ENCODE peak calls at places on chromosome 13, in four cellular contexts. A is dorsolateral prefrontal cortex, Z is astrocyte of the cerebellum, Y is lung. V is an unnamed sample.

GRCh38 chr13:113350938-113351335 is 13.0 kb downstream of the GRTP1 start:
- DNase-seq in A (no peak), Z (no peak), Y (no peak), V (no peak)

GRCh38 chr13:75494491-75494890 is 12.5 kb upstream of the TBC1D4 start:
- DNase-seq in A (no peak), Z (no peak), Y (no peak), V (no peak)

GRCh38 chr13:43432948-43433347 is 353.8 kb downstream of the ENOX1 start:
- DNase-seq in A (no peak), Z (no peak), Y (no peak), V (no peak)

GRCh38 chr13:39862891-39863290 is 207.4 kb downstream of the COG6 start:
- DNase-seq in A (no peak), Z (no peak), Y (no peak), V (no peak)

GRCh38 chr13:40662866-40663265 is 3.6 kb downstream of the FOXO1 start:
- DNase-seq in A (no peak), Z (no peak), Y (no peak), V (no peak)

GRCh38 chr13:99151516-99151915 is 49.1 kb upstream of the UBAC2 start:
- DNase-seq in A (no peak), Z (peak), Y (no peak), V (no peak)

GRCh38 chr13:22828081-22828480 is 352.7 kb upstream of the SGCG start:
- DNase-seq in A (no peak), Z (no peak), Y (no peak), V (no peak)

GRCh38 chr13:73429691-73430090 is 370.9 kb downstream of the KLF5 start:
- DNase-seq in A (no peak), Z (peak), Y (no peak), V (no peak)

DNA sequence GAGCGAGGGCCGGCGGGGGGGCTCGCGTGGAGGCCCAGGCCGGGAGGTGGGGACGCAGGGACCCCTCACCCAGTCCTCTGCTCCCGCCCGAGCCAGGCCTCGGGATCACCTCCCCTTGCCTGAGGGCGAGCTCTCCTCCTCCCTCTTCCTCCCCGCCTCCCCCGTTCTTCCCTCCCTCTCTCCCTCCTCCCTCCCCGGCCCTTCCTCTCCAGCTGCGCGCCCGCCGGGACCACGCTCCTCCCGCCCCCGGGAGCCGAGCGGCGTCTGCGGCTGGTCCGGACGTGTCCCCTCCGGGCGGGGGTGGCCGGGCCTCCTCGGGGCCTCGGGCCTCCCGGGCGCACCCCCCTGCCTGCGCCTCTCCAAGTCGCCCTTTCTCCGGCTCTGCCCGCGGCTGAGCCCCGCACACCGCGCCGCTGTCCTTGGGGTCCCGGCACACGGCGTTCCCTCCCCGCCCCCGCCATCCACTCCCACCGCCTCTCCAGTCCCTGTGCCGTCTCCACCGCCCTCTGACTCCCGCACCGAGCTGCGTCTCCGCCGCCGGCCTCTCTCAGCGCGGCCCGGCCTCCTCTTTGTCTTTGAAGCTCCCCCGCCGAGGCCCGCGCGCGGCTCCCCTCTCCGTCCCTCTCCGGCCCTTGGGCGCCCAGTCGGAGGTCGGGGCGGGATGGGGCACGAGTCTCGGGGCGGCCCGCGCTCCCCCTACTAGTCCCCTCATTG is 5.7 kb downstream of the SOX1 start:
- DNase-seq in A (no peak), Z (no peak), Y (no peak), V (no peak)
- H3K4me3 ChIP-seq in A (peak), Z (peak), Y (no peak), V (no peak)

GRCh38 chr13:76730220-76730619 is 156.0 kb downstream of the KCTD12 start:
- DNase-seq in A (no peak), Z (no peak), Y (no peak), V (no peak)
- TF ChIP-seq CTCF in A (no peak), Z (no peak), Y (no peak), V (no peak)

GRCh38 chr13:76632388-76633044 is 253.7 kb downstream of the KCTD12 start:
- DNase-seq in A (no peak), Z (no peak), Y (no peak), V (no peak)
- H3K4me3 ChIP-seq in A (no peak), Z (no peak), Y (no peak), V (no peak)

GRCh38 chr13:77528834-77529500 is 6.5 kb upstream of the SCEL start:
- DNase-seq in A (no peak), Z (no peak), Y (no peak), V (no peak)
- TF ChIP-seq CTCF in A (no peak), Z (no peak), Y (no peak), V (no peak)

V was measured in LNCaP clone FGC.